ENCODE peak calls at places on chromosomes 11 and 22, in four cellular contexts. One of them, this sample, is unnamed. For H3K4me1 and H3K9me3, the result is how much of the 10 kb centered on the place peaks cover.

GRCh38 chr11:64146036-64146943 is 19.6 kb downstream of the MACROD1 start:
- DNase-seq in HCT116: peak
- DNase-seq in left ventricle myocardium inferior: peak
- DNase-seq in lung: peak
- DNase-seq in this sample: peak

GRCh38 chr11:394034-394857 is at the start of gene PKP3:
- DNase-seq in HCT116: peak
- DNase-seq in lung: peak
- DNase-seq in left ventricle myocardium inferior: no peak
- DNase-seq in this sample: peak

GRCh38 chr11:31802000-31802551 is 9.0 kb downstream of the PAX6 start:
- DNase-seq in left ventricle myocardium inferior: no peak
- DNase-seq in HCT116: no peak
- DNase-seq in lung: no peak
- DNase-seq in this sample: no peak

GRCh38 chr11:119512373-119512772 is 89.4 kb upstream of the THY1 start:
- DNase-seq in HCT116: no peak
- DNase-seq in left ventricle myocardium inferior: no peak
- DNase-seq in lung: no peak
- DNase-seq in this sample: no peak

GRCh38 chr11:13291794-13292193 is 14.2 kb downstream of the BMAL1 start:
- DNase-seq in left ventricle myocardium inferior: no peak
- DNase-seq in HCT116: no peak
- DNase-seq in lung: no peak
- DNase-seq in this sample: no peak

GRCh38 chr22:49847751-49848689 is 5.6 kb upstream of the ZBED4 start:
- DNase-seq in lung: no peak
- DNase-seq in left ventricle myocardium inferior: peak
- DNase-seq in HCT116: no peak
- DNase-seq in this sample: peak

GRCh38 chr11:128419012-128419767 is 168.2 kb downstream of the ETS1 start:
- DNase-seq in lung: no peak
- DNase-seq in left ventricle myocardium inferior: no peak
- DNase-seq in HCT116: no peak
- DNase-seq in this sample: no peak

GRCh38 chr22:37180531-37181231 is 7.4 kb downstream of the C1QTNF6 start:
- DNase-seq in HCT116: no peak
- DNase-seq in left ventricle myocardium inferior: no peak
- DNase-seq in lung: no peak
- DNase-seq in this sample: peak

GRCh38 chr11:44456544-44457270 is 108.8 kb upstream of the CD82 start:
- DNase-seq in lung: no peak
- DNase-seq in left ventricle myocardium inferior: peak
- DNase-seq in HCT116: peak
- DNase-seq in this sample: no peak

GRCh38 chr22:39269095-39269827 is 24.5 kb upstream of the PDGFB start:
- DNase-seq in lung: no peak
- DNase-seq in left ventricle myocardium inferior: no peak
- DNase-seq in HCT116: no peak
- DNase-seq in this sample: no peak

GRCh38 chr11:110531056-110531756 is 101.5 kb downstream of the FDX1 start:
- DNase-seq in lung: no peak
- DNase-seq in left ventricle myocardium inferior: no peak
- DNase-seq in HCT116: no peak
- DNase-seq in this sample: no peak

GRCh38 chr22:49205401-49205800 is 622.3 kb downstream of the BRD1 start:
- DNase-seq in left ventricle myocardium inferior: no peak
- DNase-seq in lung: no peak
- DNase-seq in HCT116: no peak
- DNase-seq in this sample: no peak

GRCh38 chr11:111302298-111302697 is 4.0 kb downstream of the POU2AF3 start:
- DNase-seq in lung: peak
- DNase-seq in left ventricle myocardium inferior: no peak
- DNase-seq in HCT116: no peak
- DNase-seq in this sample: no peak

GRCh38 chr11:132114185-132114584 is 743.8 kb downstream of the NTM start:
- DNase-seq in left ventricle myocardium inferior: no peak
- DNase-seq in lung: no peak
- DNase-seq in HCT116: no peak
- DNase-seq in this sample: no peak

GRCh38 chr22:49786976-49787843 is 40.5 kb downstream of the BRD1 start:
- DNase-seq in left ventricle myocardium inferior: peak
- DNase-seq in HCT116: no peak
- DNase-seq in lung: no peak
- DNase-seq in this sample: peak

GRCh38 chr11:96329855-96330510 is 13.0 kb downstream of the MAML2 start:
- DNase-seq in lung: no peak
- DNase-seq in left ventricle myocardium inferior: no peak
- DNase-seq in HCT116: no peak
- DNase-seq in this sample: no peak

GRCh38 chr22:30557243-30557642 is 10.7 kb upstream of the SEC14L6 start:
- DNase-seq in HCT116: no peak
- DNase-seq in lung: no peak
- DNase-seq in left ventricle myocardium inferior: no peak
- DNase-seq in this sample: no peak

GRCh38 chr22:22369962-22370265 is 125.3 kb downstream of the VPREB1 start:
- DNase-seq in lung: no peak
- DNase-seq in HCT116: no peak
- DNase-seq in left ventricle myocardium inferior: no peak
- DNase-seq in this sample: no peak

GRCh38 chr11:125465254-125465653 is 30.8 kb downstream of the FEZ1 start:
- DNase-seq in lung: no peak
- DNase-seq in HCT116: no peak
- DNase-seq in left ventricle myocardium inferior: no peak
- DNase-seq in this sample: no peak

GRCh38 chr11:63915961-63916836 is 765 bp downstream of the RCOR2 start:
- DNase-seq in HCT116: no peak
- DNase-seq in left ventricle myocardium inferior: peak
- DNase-seq in lung: no peak
- DNase-seq in this sample: peak

GRCh38 chr11:119843760-119844330 is 114.8 kb upstream of the NECTIN1 start:
- DNase-seq in HCT116: no peak
- DNase-seq in lung: no peak
- DNase-seq in left ventricle myocardium inferior: no peak
- DNase-seq in this sample: no peak

GRCh38 chr22:29190915-29191314 is 14.8 kb upstream of the EMID1 start:
- DNase-seq in lung: no peak
- DNase-seq in HCT116: no peak
- DNase-seq in left ventricle myocardium inferior: no peak
- DNase-seq in this sample: no peak

GRCh38 chr11:126530416-126530815 is 174.9 kb downstream of the ST3GAL4 start:
- DNase-seq in left ventricle myocardium inferior: no peak
- DNase-seq in lung: no peak
- DNase-seq in HCT116: no peak
- DNase-seq in this sample: no peak

DNA sequence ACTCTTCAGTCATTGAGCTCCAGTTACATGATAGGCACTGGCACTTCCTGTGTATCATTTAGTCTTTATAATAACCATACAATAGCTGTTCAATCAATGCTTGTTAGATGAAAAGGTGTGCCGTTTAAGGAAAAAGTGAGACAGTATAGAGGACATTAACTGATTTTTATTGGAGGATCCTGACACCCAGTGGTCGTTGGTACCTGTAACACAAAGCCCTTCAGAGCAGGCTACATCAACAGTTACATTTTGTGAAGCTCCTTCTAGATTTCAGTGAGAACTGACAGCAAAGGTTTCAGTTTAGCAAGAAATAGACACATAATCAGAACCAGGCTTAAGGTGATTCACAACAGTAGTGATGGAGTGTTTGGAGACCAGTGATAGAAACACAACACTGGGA is 44.2 kb downstream of the CCDC81 start:
- DNase-seq in HCT116: no peak
- DNase-seq in left ventricle myocardium inferior: no peak
- DNase-seq in lung: no peak
- DNase-seq in this sample: no peak
- TF ChIP-seq CTCF in HCT116: peak
- TF ChIP-seq CTCF in left ventricle myocardium inferior: no peak
- TF ChIP-seq CTCF in lung: no peak
- TF ChIP-seq CTCF in this sample: peak

GRCh38 chr11:9605742-9606141 is 32.3 kb downstream of the WEE1 start:
- DNase-seq in HCT116: no peak
- DNase-seq in lung: no peak
- DNase-seq in left ventricle myocardium inferior: no peak
- DNase-seq in this sample: no peak

GRCh38 chr11:9606799-9607510 is 33.5 kb downstream of the WEE1 start:
- DNase-seq in HCT116: peak
- DNase-seq in lung: no peak
- DNase-seq in left ventricle myocardium inferior: no peak
- DNase-seq in this sample: no peak

GRCh38 chr11:9609841-9610240 is 36.4 kb downstream of the WEE1 start:
- DNase-seq in HCT116: no peak
- DNase-seq in left ventricle myocardium inferior: no peak
- DNase-seq in lung: no peak
- DNase-seq in this sample: no peak

GRCh38 chr11:9607511-9607899 is 34.0 kb downstream of the WEE1 start:
- DNase-seq in lung: no peak
- DNase-seq in left ventricle myocardium inferior: no peak
- DNase-seq in HCT116: no peak
- DNase-seq in this sample: no peak

DNA sequence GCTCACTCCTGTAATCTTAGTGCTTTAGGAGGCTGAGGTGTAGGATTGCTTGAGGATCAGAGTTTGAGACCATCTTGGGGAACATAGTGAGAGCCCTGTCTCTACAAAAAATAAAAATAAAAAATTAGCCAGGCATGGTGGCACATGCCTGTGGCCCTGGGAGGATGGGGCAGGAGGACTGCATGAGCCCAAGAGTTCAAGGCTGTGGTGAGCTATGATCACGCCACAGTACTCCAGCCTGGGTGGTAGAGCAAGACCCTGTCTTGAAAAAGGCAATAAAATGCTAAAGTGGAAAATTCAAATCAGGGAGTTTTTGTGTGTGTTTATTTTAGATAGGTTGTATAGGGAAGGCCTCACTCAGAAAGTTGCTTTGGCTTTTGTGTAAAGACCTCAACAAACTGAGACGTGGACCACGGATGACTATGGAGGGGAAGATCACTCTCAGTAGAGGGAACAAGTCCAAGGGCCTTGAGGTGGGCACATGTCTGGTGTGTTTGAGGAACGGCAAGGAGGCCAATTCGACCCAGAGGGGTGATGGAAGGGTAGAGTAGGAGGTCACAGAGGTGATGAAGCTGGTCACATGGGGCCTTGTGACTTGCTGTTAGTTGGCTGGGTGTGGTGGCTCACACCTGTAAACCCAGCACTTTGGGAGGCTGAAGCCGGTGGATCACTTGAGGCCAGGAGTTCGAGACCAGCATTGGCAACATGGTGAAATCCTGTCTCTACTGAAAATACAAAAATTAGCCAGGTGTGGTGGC is 35.7 kb downstream of the WEE1 start:
- DNase-seq in HCT116: no peak
- DNase-seq in lung: no peak
- DNase-seq in left ventricle myocardium inferior: no peak
- DNase-seq in this sample: no peak
- H3K4me1 ChIP-seq in HCT116: half or more
- H3K4me1 ChIP-seq in lung: under half
- H3K4me1 ChIP-seq in left ventricle myocardium inferior: under half
- H3K4me1 ChIP-seq in this sample: under half

GRCh38 chr22:27088026-27088425 is 430.6 kb downstream of the MIAT start:
- DNase-seq in HCT116: no peak
- DNase-seq in left ventricle myocardium inferior: no peak
- DNase-seq in lung: no peak
- DNase-seq in this sample: no peak

GRCh38 chr22:27084130-27084529 is 426.7 kb downstream of the MIAT start:
- DNase-seq in HCT116: no peak
- DNase-seq in lung: no peak
- DNase-seq in left ventricle myocardium inferior: no peak
- DNase-seq in this sample: no peak

GRCh38 chr22:27089303-27089702 is 431.9 kb downstream of the MIAT start:
- DNase-seq in left ventricle myocardium inferior: no peak
- DNase-seq in HCT116: no peak
- DNase-seq in lung: no peak
- DNase-seq in this sample: no peak

GRCh38 chr22:27086728-27087450 is 429.5 kb downstream of the MIAT start:
- DNase-seq in left ventricle myocardium inferior: no peak
- DNase-seq in HCT116: no peak
- DNase-seq in lung: no peak
- DNase-seq in this sample: no peak

DNA sequence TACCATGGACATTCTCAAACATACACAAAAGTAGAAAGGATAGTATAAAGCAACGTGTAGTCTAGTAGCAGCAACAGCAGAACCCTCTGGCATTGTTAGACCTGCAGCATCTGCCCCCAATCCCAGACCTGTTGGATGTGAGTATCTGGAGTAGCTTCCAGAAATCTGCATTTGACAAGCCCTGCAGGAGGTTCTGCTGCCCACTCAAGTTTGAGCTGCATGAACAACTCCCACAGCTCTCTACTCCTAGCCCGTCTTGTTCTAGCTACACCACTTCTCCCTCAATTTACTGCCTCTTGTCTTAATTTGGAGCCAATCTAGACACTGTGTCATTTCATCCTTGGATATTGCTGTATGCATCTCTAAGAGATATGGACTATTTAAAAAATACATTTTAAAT is 428.7 kb downstream of the MIAT start:
- DNase-seq in HCT116: no peak
- DNase-seq in lung: no peak
- DNase-seq in left ventricle myocardium inferior: no peak
- DNase-seq in this sample: no peak
- H3K9me3 ChIP-seq in HCT116: under half
- H3K9me3 ChIP-seq in lung: under half
- H3K9me3 ChIP-seq in left ventricle myocardium inferior: under half
- H3K9me3 ChIP-seq in this sample: under half

GRCh38 chr11:18633256-18634139 is 644 bp downstream of the SPTY2D1 start:
- DNase-seq in left ventricle myocardium inferior: no peak
- DNase-seq in HCT116: no peak
- DNase-seq in lung: no peak
- DNase-seq in this sample: peak

GRCh38 chr11:18632841-18633240 is 1.3 kb downstream of the SPTY2D1 start:
- DNase-seq in HCT116: no peak
- DNase-seq in left ventricle myocardium inferior: no peak
- DNase-seq in lung: no peak
- DNase-seq in this sample: no peak

DNA sequence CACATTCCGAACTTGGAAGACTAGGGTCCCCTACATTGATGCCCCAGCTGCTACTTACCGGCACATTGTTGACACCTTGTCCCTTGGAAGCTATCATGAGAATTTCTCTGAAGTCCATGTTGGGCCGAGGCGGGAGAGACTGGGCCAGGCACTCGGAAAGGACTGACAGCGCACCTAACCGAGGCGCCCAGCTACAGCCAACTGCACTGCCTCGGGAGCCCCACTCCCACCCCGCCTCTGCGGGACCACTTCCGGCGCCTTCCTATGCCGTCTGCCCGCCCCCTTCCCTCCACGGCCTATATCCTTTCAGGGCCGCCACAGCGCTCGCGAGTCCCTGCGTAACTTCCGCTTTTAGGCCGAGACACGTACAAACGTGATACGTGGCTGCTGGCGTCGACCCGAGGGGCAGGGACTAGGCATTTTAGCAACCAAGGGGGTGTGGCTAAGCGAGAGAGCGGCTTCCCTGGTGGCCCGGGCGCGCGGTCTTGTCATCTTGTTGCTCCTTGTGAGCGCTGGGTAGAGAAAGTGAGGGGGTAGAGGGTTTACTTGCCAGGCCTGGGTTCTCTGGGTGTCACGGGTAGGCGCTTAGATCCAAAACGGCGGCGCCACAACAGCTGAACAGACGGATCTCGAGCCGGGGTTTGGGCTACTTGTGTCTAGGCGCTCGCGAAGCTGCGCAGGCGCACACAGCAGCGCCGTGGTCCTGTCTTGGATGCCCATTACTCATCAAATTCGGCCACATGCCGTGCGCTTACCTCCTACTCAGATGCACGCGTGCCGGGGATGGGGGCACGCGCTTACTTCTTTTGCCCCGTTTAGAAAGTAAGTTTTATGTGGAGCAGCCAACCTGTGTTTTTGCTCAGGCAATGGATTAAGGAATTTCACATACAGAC is at the start of gene SPTY2D1:
- DNase-seq in HCT116: peak
- DNase-seq in left ventricle myocardium inferior: peak
- DNase-seq in lung: peak
- DNase-seq in this sample: peak
- TF ChIP-seq CTCF in HCT116: no peak
- TF ChIP-seq CTCF in left ventricle myocardium inferior: peak
- TF ChIP-seq CTCF in lung: no peak
- TF ChIP-seq CTCF in this sample: no peak